ENCODE peak calls at places on chromosomes 3 and 15, in four cellular contexts. Q is NCI-H774; Z is GM13977; Y is stimulated activated naive CD8-positive, alpha-beta T cell treated with anti-CD3 and anti-CD28 coated beads, Interleukin-15, Interleukin-2, amounts not matched to agents 100 U/mL and 50 U/mL, for 24 hours. K is an unnamed sample.

GRCh38 chr3:37853691-37854413 is 7.8 kb upstream of the CTDSPL start:
- DNase-seq in Q (no peak), Z (no peak), Y (no peak), K (no peak)

GRCh38 chr3:33940736-33941135 is 142.3 kb downstream of the PDCD6IP start:
- DNase-seq in Q (no peak), Z (no peak), Y (no peak), K (no peak)

GRCh38 chr3:19399356-19399755 is 251.0 kb downstream of the KCNH8 start:
- DNase-seq in Q (no peak), Z (no peak), Y (no peak), K (no peak)

GRCh38 chr3:59245879-59246501 is 196.2 kb upstream of the CFAP20DC start:
- DNase-seq in Q (no peak), Z (no peak), Y (no peak), K (no peak)

GRCh38 chr15:64749999-64750657 is 25.3 kb downstream of the RBPMS2 start:
- DNase-seq in Q (no peak), Z (no peak), Y (no peak), K (no peak)

GRCh38 chr3:129688310-129688895 is 81.9 kb upstream of the PLXND1 start:
- DNase-seq in Q (peak; percentile 68), Z (no peak), Y (no peak), K (no peak)

GRCh38 chr15:25903024-25903581 is 40.0 kb upstream of the ATP10A start:
- DNase-seq in Q (no peak), Z (no peak), Y (peak; percentile 20), K (no peak)

GRCh38 chr15:58934114-58934447 is 602 bp upstream of the SLTM start:
- DNase-seq in Q (no peak), Z (no peak), Y (no peak), K (no peak)